ENCODE peak calls at places on chromosomes 5 and 9, in four cellular contexts. Z is hepatocyte, R is MM.1S, Q is PC-9. Y is an unnamed sample.

GRCh38 chr9:130672466-130672865 is 8.1 kb downstream of the PRDM12 start:
- DNase-seq in Z (no peak), R (no peak), Q (no peak), Y (no peak)

GRCh38 chr9:128898382-128898781 is 16.4 kb downstream of the LRRC8A start:
- DNase-seq in Z (no peak), R (no peak), Q (no peak), Y (no peak)

GRCh38 chr9:134629061-134629585 is 12.5 kb upstream of the COL5A1 start:
- DNase-seq in Z (no peak), R (no peak), Q (no peak), Y (no peak)

GRCh38 chr5:167261309-167262100 is 1029.9 kb upstream of the WWC1 start:
- DNase-seq in Z (no peak), R (no peak), Q (no peak), Y (no peak)

GRCh38 chr9:114448706-114449105 is 56.6 kb downstream of the WHRN start:
- DNase-seq in Z (no peak), R (no peak), Q (no peak), Y (peak; percentile 52)

GRCh38 chr5:177594071-177594470 is 2.1 kb downstream of the TMED9 start:
- DNase-seq in Z (no peak), R (no peak), Q (no peak), Y (no peak)

GRCh38 chr9:89471390-89471789 is 26.5 kb downstream of the SEMA4D start:
- DNase-seq in Z (no peak), R (no peak), Q (no peak), Y (no peak)

GRCh38 chr9:8074645-8075044 is 275.1 kb upstream of the DMAC1 start:
- DNase-seq in Z (no peak), R (no peak), Q (no peak), Y (no peak)

GRCh38 chr9:90340421-90340820 is 302.2 kb downstream of the DIRAS2 start:
- DNase-seq in Z (peak; percentile 40), R (no peak), Q (no peak), Y (no peak)

GRCh38 chr9:82894961-82895902 is 167.7 kb downstream of the RASEF start:
- DNase-seq in Z (peak; percentile 26), R (no peak), Q (no peak), Y (no peak)
- H3K9me2 ChIP-seq in Z (no peaks in the 10 kb centered on the region), R (no peaks in the 10 kb centered on the region), Q (no peaks in the 10 kb centered on the region), Y (no peaks in the 10 kb centered on the region)

GRCh38 chr5:69293882-69294281 is 38.7 kb downstream of the CCDC125 start:
- DNase-seq in Z (no peak), R (no peak), Q (no peak), Y (no peak)

GRCh38 chr5:69300537-69301203 is 31.9 kb downstream of the CCDC125 start:
- DNase-seq in Z (no peak), R (no peak), Q (no peak), Y (no peak)

GRCh38 chr5:69299625-69300024 is 33.0 kb downstream of the CCDC125 start:
- DNase-seq in Z (no peak), R (no peak), Q (no peak), Y (no peak)

GRCh38 chr5:69292349-69292748 is 40.3 kb downstream of the CCDC125 start:
- DNase-seq in Z (no peak), R (no peak), Q (no peak), Y (no peak)

DNA sequence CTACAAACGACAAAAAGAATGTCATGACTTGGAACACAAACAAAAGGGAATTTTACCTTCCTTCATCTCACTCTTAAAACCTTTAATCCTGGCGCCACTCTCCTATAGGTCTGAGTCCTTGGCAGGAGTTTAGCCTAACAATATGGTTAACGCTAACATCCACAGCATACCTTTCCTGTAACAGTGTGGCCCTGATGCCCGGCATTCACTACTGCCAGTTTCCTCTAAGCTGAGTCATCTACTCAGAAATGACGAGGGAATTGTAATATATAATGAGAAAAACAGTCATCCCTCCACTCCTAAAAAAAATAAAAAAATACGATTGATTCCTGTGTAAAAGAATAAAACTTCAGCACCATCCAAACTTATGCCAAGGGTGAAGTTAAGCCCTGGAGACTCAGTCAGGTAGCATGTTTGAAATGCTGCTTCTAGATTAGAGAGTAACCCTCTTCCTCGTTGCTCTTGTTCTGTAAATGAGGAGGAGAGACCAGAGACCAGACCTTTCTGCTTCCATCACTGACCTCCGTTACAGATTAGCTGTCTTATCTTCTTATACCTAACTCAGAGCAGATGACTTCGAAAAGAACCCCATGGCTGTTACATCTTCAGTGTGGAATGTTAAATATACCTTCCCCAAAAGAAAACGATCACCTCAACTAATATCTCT is 37.4 kb downstream of the CCDC125 start:
- DNase-seq in Z (no peak), R (no peak), Q (no peak), Y (peak; percentile 46)
- H3K4me2 ChIP-seq in Z (no peak overlapping the region), R (no peak overlapping the region), Q (no peak overlapping the region), Y (peak overlapping the region; percentile 9)

DNA sequence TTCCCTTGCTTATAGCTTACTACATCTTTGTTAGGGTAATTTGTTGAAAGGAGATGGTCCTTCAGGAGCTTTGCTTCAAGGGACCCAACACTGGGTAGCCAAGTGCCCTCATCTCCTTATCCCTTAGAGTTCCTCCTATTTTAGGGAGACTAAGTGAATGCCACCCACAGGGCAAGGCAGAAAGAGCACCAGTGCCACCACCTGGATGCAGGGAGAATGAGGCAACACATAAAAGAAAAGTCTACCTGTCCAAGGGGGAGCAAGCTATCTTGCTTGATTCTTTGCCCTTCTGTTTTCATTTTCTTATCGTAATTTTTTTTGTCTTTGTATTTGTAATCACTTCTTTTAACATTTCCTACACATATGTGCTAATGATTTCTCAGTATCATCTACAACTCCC is 205.5 kb downstream of the NPR3 start:
- DNase-seq in Z (peak; percentile 18), R (peak; percentile 42), Q (no peak), Y (peak; percentile 80)
- TF ChIP-seq CTCF in Z (peak; percentile 42), R (peak; percentile 53), Q (peak; percentile 82), Y (peak; percentile 95)

DNA sequence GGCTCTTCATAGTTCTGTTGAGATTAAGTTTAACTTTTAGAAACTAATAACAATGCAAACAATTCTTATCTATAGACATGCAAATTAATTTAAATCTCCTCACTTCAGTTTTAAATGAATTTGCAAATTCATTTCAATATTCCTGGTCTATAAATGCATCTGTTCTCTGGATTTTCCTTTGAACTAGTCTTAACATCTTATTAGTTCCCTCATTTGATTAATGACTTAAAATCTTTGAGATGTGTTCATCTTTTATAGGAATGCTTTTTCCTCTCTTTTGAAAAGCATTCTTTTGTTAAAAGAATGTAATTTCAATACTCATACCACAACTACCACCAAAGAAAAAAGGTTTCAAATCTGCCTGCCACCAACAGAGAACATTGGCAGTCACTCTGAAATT is 169.4 kb downstream of the RASEF start:
- DNase-seq in Z (no peak), R (no peak), Q (no peak), Y (no peak)
- H3K9me2 ChIP-seq in Z (no peaks in the 10 kb centered on the region), R (no peaks in the 10 kb centered on the region), Q (no peaks in the 10 kb centered on the region), Y (no peaks in the 10 kb centered on the region)

DNA sequence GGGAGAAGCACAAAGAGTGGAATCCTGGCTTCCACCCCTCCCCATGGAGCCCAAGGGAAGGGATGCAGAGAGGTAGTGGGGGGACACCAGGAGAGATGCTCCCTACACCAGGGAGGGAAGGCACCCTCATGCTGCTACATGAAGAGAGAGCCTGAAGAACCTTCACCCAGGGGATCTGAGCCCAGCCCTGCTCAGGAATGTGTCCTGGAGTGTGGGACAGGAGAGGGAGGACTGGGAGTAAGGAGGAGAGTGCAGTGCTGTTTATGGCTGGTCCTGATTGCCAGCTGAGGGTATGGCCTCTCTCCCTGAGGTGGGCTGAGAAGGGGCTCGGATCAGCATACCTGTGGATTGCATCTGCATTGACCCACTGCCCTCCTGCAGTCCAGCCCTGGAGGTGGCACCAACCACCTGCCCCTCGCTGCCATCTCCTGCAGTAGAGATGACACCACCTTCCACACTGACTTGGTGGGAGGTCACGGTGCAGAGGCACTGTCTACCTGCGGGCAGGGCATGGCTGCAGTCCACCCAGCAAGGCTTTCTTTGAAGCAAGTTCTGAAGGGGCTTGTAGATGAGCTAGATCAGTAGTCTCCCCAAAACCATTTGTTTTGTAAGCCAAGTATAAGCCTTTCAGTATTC is 114.9 kb upstream of the SLC25A48 start:
- DNase-seq in Z (no peak), R (no peak), Q (no peak), Y (no peak)
- H3K4me2 ChIP-seq in Z (no peak overlapping the region), R (no peak overlapping the region), Q (no peak overlapping the region), Y (no peak overlapping the region)

GRCh38 chr9:21491742-21492141 is 9.6 kb upstream of the IFNE start:
- DNase-seq in Z (no peak), R (no peak), Q (no peak), Y (no peak)
- TF ChIP-seq CTCF in Z (peak; percentile 24), R (no peak), Q (no peak), Y (peak; percentile 35)

GRCh38 chr5:116914869-116915504 is 340.4 kb upstream of the SEMA6A start:
- DNase-seq in Z (no peak), R (no peak), Q (no peak), Y (no peak)
- H3K9me2 ChIP-seq in Z (no peaks in the 10 kb centered on the region), R (no peaks in the 10 kb centered on the region), Q (no peaks in the 10 kb centered on the region), Y (no peaks in the 10 kb centered on the region)

GRCh38 chr5:78755822-78756429 is 107.4 kb upstream of the LHFPL2 start:
- DNase-seq in Z (no peak), R (no peak), Q (peak; percentile 81), Y (peak; percentile 57)
- H3K4me2 ChIP-seq in Z (no peak overlapping the region), R (no peak overlapping the region), Q (peak overlapping the region; percentile 45), Y (peak overlapping the region; percentile 48)

GRCh38 chr9:35193762-35194161 is 32.0 kb downstream of the UNC13B start:
- DNase-seq in Z (no peak), R (peak; percentile 50), Q (no peak), Y (no peak)
- TF ChIP-seq CTCF in Z (no peak), R (peak; percentile 38), Q (no peak), Y (no peak)